ENCODE peak calls at places on chromosomes 6 and 20, in ten cellular contexts. J is CD8-positive, alpha-beta memory T cell; B is anterior cingulate cortex; D is head of caudate nucleus; M is T47D; K is fibroblast of lung; X is omental fat pad; C is MCF 10A; G is LoVo; E is amniotic epithelial cell. N is an unnamed sample.

GRCh38 chr6:103011605-103012004 is 1618.1 kb downstream of the GRIK2 start:
- DNase-seq in J (no peak), B (no peak), D (no peak), M (no peak), K (no peak), X (no peak), C (no peak), G (no peak), E (no peak), N (no peak)

GRCh38 chr6:6803180-6803978 is 214.9 kb downstream of the LY86 start:
- DNase-seq in J (no peak), B (no peak), D (no peak), M (peak; percentile 64), K (no peak), X (no peak), C (peak; percentile 98), G (peak; percentile 94), E (no peak), N (no peak)

GRCh38 chr6:105568121-105568520 is 165.2 kb upstream of the PREP start:
- DNase-seq in J (no peak), B (no peak), D (no peak), M (no peak), K (peak; percentile 51), X (no peak), C (no peak), G (no peak), E (peak; percentile 37), N (no peak)

GRCh38 chr6:37483917-37484785 is 15.5 kb downstream of the CCDC167 start:
- DNase-seq in J (peak; percentile 71), B (peak; percentile 62), D (peak; percentile 76), M (peak; percentile 52), K (peak; percentile 25), X (no peak), C (peak; percentile 58), G (peak; percentile 8), E (peak; percentile 11), N (peak; percentile 43)

GRCh38 chr20:59495894-59496510 is 108.3 kb upstream of the PHACTR3 start:
- DNase-seq in J (peak; percentile 43), B (peak; percentile 71), D (peak; percentile 79), M (peak; percentile 86), K (peak; percentile 39), X (no peak), C (peak; percentile 65), G (peak; percentile 63), E (peak; percentile 41), N (peak; percentile 65)

GRCh38 chr6:7242835-7243187 is 70.2 kb downstream of the SSR1 start:
- DNase-seq in J (no peak), B (no peak), D (no peak), M (no peak), K (no peak), X (no peak), C (no peak), G (no peak), E (no peak), N (no peak)

GRCh38 chr20:63006611-63007471 is at the start of gene BHLHE23:
- DNase-seq in J (no peak), B (no peak), D (no peak), M (no peak), K (no peak), X (no peak), C (no peak), G (no peak), E (no peak), N (peak; percentile 64)

GRCh38 chr6:123415844-123416468 is 220.8 kb downstream of the TRDN start:
- DNase-seq in J (no peak), B (peak; percentile 57), D (peak; percentile 43), M (peak; percentile 68), K (peak; percentile 47), X (no peak), C (peak; percentile 58), G (peak; percentile 59), E (peak; percentile 57), N (peak; percentile 60)

GRCh38 chr20:20711413-20711812 is 1.0 kb downstream of the RALGAPA2 start:
- DNase-seq in J (peak; percentile 14), B (no peak), D (no peak), M (no peak), K (no peak), X (no peak), C (no peak), G (peak; percentile 9), E (no peak), N (peak; percentile 38)

GRCh38 chr20:53081916-53082863 is 110.0 kb downstream of the TSHZ2 start:
- DNase-seq in J (no peak), B (no peak), D (no peak), M (no peak), K (peak; percentile 75), X (no peak), C (peak; percentile 36), G (no peak), E (no peak), N (no peak)

GRCh38 chr6:79627422-79627821 is 3.7 kb upstream of the SH3BGRL2 start:
- DNase-seq in J (no peak), B (no peak), D (no peak), M (no peak), K (no peak), X (no peak), C (no peak), G (no peak), E (no peak), N (no peak)

GRCh38 chr6:137247724-137248123 is 28.5 kb upstream of the IFNGR1 start:
- DNase-seq in J (no peak), B (no peak), D (no peak), M (no peak), K (no peak), X (no peak), C (peak; percentile 27), G (peak; percentile 73), E (no peak), N (no peak)

GRCh38 chr20:35704514-35705261 is 5.5 kb downstream of the ROMO1 start:
- DNase-seq in J (no peak), B (no peak), D (no peak), M (no peak), K (no peak), X (no peak), C (no peak), G (no peak), E (no peak), N (no peak)

GRCh38 chr6:15503346-15503680 is 159.5 kb downstream of the DTNBP1 start:
- DNase-seq in J (no peak), B (no peak), D (no peak), M (no peak), K (no peak), X (no peak), C (no peak), G (no peak), E (no peak), N (no peak)

GRCh38 chr6:79436232-79436631 is 101.0 kb downstream of the LCA5 start:
- DNase-seq in J (no peak), B (no peak), D (no peak), M (no peak), K (no peak), X (no peak), C (peak; percentile 41), G (peak; percentile 29), E (peak; percentile 94), N (no peak)

GRCh38 chr6:161439093-161439492 is 165.2 kb upstream of the AGPAT4 start:
- DNase-seq in J (no peak), B (peak; percentile 72), D (peak; percentile 75), M (peak; percentile 42), K (peak; percentile 97), X (no peak), C (peak; percentile 97), G (peak; percentile 9), E (no peak), N (no peak)

GRCh38 chr20:35917077-35917476 is 37.2 kb downstream of the SCAND1 start:
- DNase-seq in J (no peak), B (no peak), D (no peak), M (no peak), K (no peak), X (no peak), C (no peak), G (no peak), E (no peak), N (peak; percentile 66)